ENCODE peak calls at places on chromosomes 16 and 17, in four cellular contexts. O is hepatocyte, A is lower lobe of right lung, L is tibial artery. T is an unnamed sample.

GRCh38 chr17:19578545-19578944 is 44.9 kb downstream of the SLC47A1 start:
- DNase-seq in O (no peak), A (no peak), L (no peak), T (no peak)

GRCh38 chr17:72477529-72477928 is 356.7 kb downstream of the SOX9 start:
- DNase-seq in O (peak; percentile 46), A (no peak), L (no peak), T (peak; percentile 81)

GRCh38 chr17:29622337-29623282 is at the start of gene CORO6:
- DNase-seq in O (peak; percentile 78), A (peak; percentile 66), L (peak; percentile 84), T (peak; percentile 67)

GRCh38 chr17:4908301-4908700 is 5.4 kb upstream of the CHRNE start:
- DNase-seq in O (no peak), A (peak; percentile 34), L (no peak), T (no peak)

GRCh38 chr16:2023098-2023925 is 3.4 kb upstream of the NHERF2 start:
- DNase-seq in O (peak; percentile 95), A (peak; percentile 95), L (peak; percentile 94), T (peak; percentile 97)

GRCh38 chr17:20184977-20185619 is 175.9 kb downstream of the SPECC1 start:
- DNase-seq in O (no peak), A (no peak), L (no peak), T (no peak)

GRCh38 chr16:56990407-56991286 is 1.3 kb downstream of the NLRC5 start:
- DNase-seq in O (no peak), A (no peak), L (no peak), T (no peak)

GRCh38 chr16:47565454-47565853 is 104.3 kb downstream of the PHKB start:
- DNase-seq in O (no peak), A (peak; percentile 67), L (peak; percentile 83), T (peak; percentile 35)

GRCh38 chr17:29107933-29108805 is 65.2 kb downstream of the PIPOX start:
- DNase-seq in O (peak; percentile 76), A (no peak), L (no peak), T (no peak)

GRCh38 chr17:3665834-3666233 is 2.5 kb downstream of the TAX1BP3 start:
- DNase-seq in O (no peak), A (no peak), L (no peak), T (no peak)

GRCh38 chr17:43839670-43840101 is 6.7 kb upstream of the MPP3 start:
- DNase-seq in O (no peak), A (no peak), L (no peak), T (peak; percentile 85)

GRCh38 chr17:80872999-80873951 is 118.4 kb upstream of the CHMP6 start:
- DNase-seq in O (no peak), A (peak; percentile 44), L (no peak), T (peak; percentile 22)

GRCh38 chr17:62680541-62681052 is 53.1 kb downstream of the MRC2 start:
- DNase-seq in O (no peak), A (peak; percentile 38), L (no peak), T (peak; percentile 36)

GRCh38 chr17:73378974-73379470 is 67.2 kb upstream of the CDC42EP4 start:
- DNase-seq in O (no peak), A (no peak), L (no peak), T (no peak)

GRCh38 chr17:42484304-42484703 is 25.6 kb downstream of the ATP6V0A1 start:
- DNase-seq in O (no peak), A (no peak), L (no peak), T (no peak)

GRCh38 chr17:19345486-19346350 is 16.8 kb downstream of the B9D1 start:
- DNase-seq in O (no peak), A (no peak), L (peak; percentile 63), T (no peak)

GRCh38 chr16:47311738-47312505 is 148.9 kb downstream of the ITFG1 start:
- DNase-seq in O (peak; percentile 7), A (no peak), L (no peak), T (peak; percentile 10)

GRCh38 chr17:885971-886571 is 93.5 kb downstream of the NXN start:
- DNase-seq in O (no peak), A (no peak), L (peak; percentile 95), T (peak; percentile 43)

GRCh38 chr17:18280239-18280638 is 19.8 kb downstream of the MIEF2 start:
- DNase-seq in O (no peak), A (peak; percentile 71), L (no peak), T (peak; percentile 16)

GRCh38 chr16:65394306-65394705 is 272.4 kb upstream of the CDH11 start:
- DNase-seq in O (no peak), A (no peak), L (no peak), T (no peak)

GRCh38 chr16:54289242-54290051 is 2.9 kb upstream of the IRX3 start:
- DNase-seq in O (no peak), A (no peak), L (no peak), T (no peak)

GRCh38 chr16:27699540-27699939 is 149.6 kb downstream of the KATNIP start:
- DNase-seq in O (no peak), A (no peak), L (peak; percentile 39), T (no peak)

GRCh38 chr16:5560084-5560483 is 462.5 kb upstream of the EEF2KMT start:
- DNase-seq in O (no peak), A (no peak), L (no peak), T (no peak)

GRCh38 chr16:28543072-28543471 is 4.3 kb upstream of the NUPR1 start:
- DNase-seq in O (no peak), A (peak; percentile 77), L (peak; percentile 75), T (peak; percentile 82)

GRCh38 chr17:41619162-41619933 is 5.0 kb downstream of the KRT17 start:
- DNase-seq in O (no peak), A (no peak), L (no peak), T (no peak)

GRCh38 chr17:8001976-8002645 is at the start of gene GUCY2D:
- DNase-seq in O (no peak), A (no peak), L (no peak), T (no peak)

GRCh38 chr16:87723224-87723619 is 42.6 kb downstream of the KLHDC4 start:
- DNase-seq in O (peak; percentile 45), A (no peak), L (no peak), T (peak; percentile 25)

GRCh38 chr16:65532218-65532617 is 410.4 kb upstream of the CDH11 start:
- DNase-seq in O (no peak), A (no peak), L (no peak), T (no peak)

GRCh38 chr16:57757326-57757786 is 21.8 kb downstream of the KATNB1 start:
- DNase-seq in O (peak; percentile 87), A (peak; percentile 90), L (peak; percentile 93), T (peak; percentile 84)

GRCh38 chr17:5832886-5833285 is 237.3 kb upstream of the WSCD1 start:
- DNase-seq in O (no peak), A (no peak), L (no peak), T (no peak)

GRCh38 chr16:66382171-66382965 is 15.9 kb downstream of the CDH5 start:
- DNase-seq in O (no peak), A (no peak), L (peak; percentile 56), T (no peak)

GRCh38 chr17:16120937-16121336 is 94.4 kb downstream of the NCOR1 start:
- DNase-seq in O (no peak), A (no peak), L (no peak), T (no peak)

GRCh38 chr16:20291807-20292206 is 35.5 kb downstream of the GP2 start:
- DNase-seq in O (no peak), A (no peak), L (no peak), T (no peak)

GRCh38 chr17:6160188-6160555 is 90.0 kb downstream of the WSCD1 start:
- DNase-seq in O (no peak), A (no peak), L (no peak), T (no peak)

GRCh38 chr16:67017451-67017750 is 11.5 kb upstream of the CBFB start:
- DNase-seq in O (no peak), A (no peak), L (no peak), T (no peak)

GRCh38 chr16:31874354-31875111 is 926 bp downstream of the ZNF267 start:
- DNase-seq in O (peak; percentile 65), A (no peak), L (no peak), T (no peak)

GRCh38 chr16:12580809-12581208 is 222.9 kb downstream of the CPPED1 start:
- DNase-seq in O (no peak), A (no peak), L (peak; percentile 9), T (no peak)

GRCh38 chr17:77369544-77369971 is 228.8 kb downstream of the SEC14L1 start:
- DNase-seq in O (no peak), A (peak; percentile 25), L (peak; percentile 54), T (peak; percentile 21)
- H3K4me1 ChIP-seq in O (peaks cover 55% of the 10 kb centered on the region), A (peaks cover 61% of the 10 kb centered on the region), L (peaks cover 5% of the 10 kb centered on the region), T (peaks cover 45% of the 10 kb centered on the region)

GRCh38 chr16:50265260-50265659 is 1.1 kb upstream of the ADCY7 start:
- DNase-seq in O (peak; percentile 14), A (no peak), L (peak; percentile 40), T (peak; percentile 52)
- TF ChIP-seq CTCF in O (no peak), A (no peak), L (no peak), T (peak; percentile 29)

GRCh38 chr16:68070249-68070725 is 14.9 kb upstream of the NFATC3 start:
- DNase-seq in O (no peak), A (no peak), L (no peak), T (no peak)

GRCh38 chr16:68069511-68070248 is 15.5 kb upstream of the NFATC3 start:
- DNase-seq in O (no peak), A (peak; percentile 63), L (no peak), T (peak; percentile 81)

GRCh38 chr16:68066763-68067162 is 18.4 kb upstream of the NFATC3 start:
- DNase-seq in O (no peak), A (no peak), L (no peak), T (no peak)

GRCh38 chr16:68070811-68071546 is 14.2 kb upstream of the NFATC3 start:
- DNase-seq in O (no peak), A (no peak), L (no peak), T (no peak)

GRCh38 chr16:68068926-68069325 is 16.2 kb upstream of the NFATC3 start:
- DNase-seq in O (no peak), A (no peak), L (no peak), T (no peak)
- H3K4me1 ChIP-seq in O (peaks cover 4% of the 10 kb centered on the region), A (peaks cover 75% of the 10 kb centered on the region), L (no peaks in the 10 kb centered on the region), T (peaks cover 23% of the 10 kb centered on the region)

DNA sequence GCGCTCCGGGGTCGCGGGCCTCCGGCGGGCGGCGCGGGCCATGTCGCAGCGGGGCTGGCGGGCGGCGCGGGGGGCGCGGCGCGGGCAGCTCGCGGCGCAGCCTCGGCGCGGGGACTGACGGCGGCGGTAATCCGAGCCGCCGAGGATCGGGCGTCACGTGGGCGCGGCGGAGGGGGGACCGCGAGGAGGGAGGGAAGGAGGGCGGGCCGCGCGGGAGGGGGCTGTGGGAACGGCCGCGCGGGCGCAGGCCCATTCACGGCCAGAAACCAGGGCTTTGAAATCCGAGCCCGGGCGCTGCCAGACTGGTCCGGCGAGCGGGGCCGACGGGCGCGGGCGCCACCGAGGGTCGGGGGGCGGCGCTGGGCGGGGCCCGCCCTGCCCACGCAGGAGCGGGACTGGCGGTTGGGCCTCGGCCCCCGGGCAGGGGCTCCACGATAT is at the start of gene MTSS2:
- DNase-seq in O (peak; percentile 95), A (peak; percentile 86), L (peak; percentile 95), T (peak; percentile 65)
- TF ChIP-seq CTCF in O (no peak), A (no peak), L (no peak), T (no peak)

GRCh38 chr17:78717431-78717980 is 64.6 kb downstream of the CYTH1 start:
- DNase-seq in O (peak; percentile 29), A (no peak), L (no peak), T (no peak)
- H3K4me1 ChIP-seq in O (peaks cover 47% of the 10 kb centered on the region), A (peaks cover 89% of the 10 kb centered on the region), L (no peaks in the 10 kb centered on the region), T (peaks cover 67% of the 10 kb centered on the region)

GRCh38 chr17:60139438-60140285 is 10.1 kb upstream of the CA4 start:
- DNase-seq in O (peak; percentile 88), A (peak; percentile 84), L (no peak), T (peak; percentile 84)
- TF ChIP-seq CTCF in O (peak; percentile 70), A (peak; percentile 61), L (peak; percentile 39), T (peak; percentile 59)

T was measured in mucosa of descending colon.